ENCODE peak calls at places on chromosomes 7 and 10, in nine cellular contexts. Z, O, Q, C, R, K, F, J and M are unnamed samples.

GRCh38 chr7:38409524-38409923 is 136.1 kb upstream of the TARP start:
- DNase-seq in Z (no peak), O (no peak), Q (no peak), C (no peak), R (no peak), K (no peak), F (no peak), J (no peak), M (no peak)

GRCh38 chr7:77393261-77393660 is 22.9 kb downstream of the GSAP start:
- DNase-seq in Z (no peak), O (peak; percentile 14), Q (no peak), C (no peak), R (no peak), K (no peak), F (peak; percentile 75), J (no peak), M (no peak)

GRCh38 chr7:264541-265191 is 25.3 kb upstream of the FOXL3 start:
- DNase-seq in Z (no peak), O (no peak), Q (no peak), C (no peak), R (peak; percentile 31), K (no peak), F (peak; percentile 37), J (no peak), M (no peak)

GRCh38 chr7:128201067-128201689 is 39.9 kb upstream of the LEP start:
- DNase-seq in Z (no peak), O (no peak), Q (peak; percentile 85), C (no peak), R (no peak), K (peak; percentile 45), F (no peak), J (no peak), M (no peak)

GRCh38 chr10:27373566-27374160 is 130.4 kb upstream of the RAB18 start:
- DNase-seq in Z (no peak), O (no peak), Q (no peak), C (no peak), R (no peak), K (no peak), F (no peak), J (no peak), M (no peak)

GRCh38 chr10:97393034-97393573 is 8.0 kb downstream of the RRP12 start:
- DNase-seq in Z (no peak), O (no peak), Q (no peak), C (no peak), R (no peak), K (no peak), F (no peak), J (no peak), M (no peak)

GRCh38 chr7:75892634-75893272 is 13.9 kb downstream of the RHBDD2 start:
- DNase-seq in Z (no peak), O (no peak), Q (no peak), C (no peak), R (no peak), K (no peak), F (peak; percentile 73), J (no peak), M (no peak)

GRCh38 chr7:131664570-131664969 is 108.1 kb upstream of the PODXL start:
- DNase-seq in Z (no peak), O (no peak), Q (no peak), C (no peak), R (no peak), K (no peak), F (no peak), J (no peak), M (no peak)

GRCh38 chr10:32731527-32731926 is 226.5 kb downstream of the ITGB1 start:
- DNase-seq in Z (no peak), O (no peak), Q (no peak), C (no peak), R (no peak), K (no peak), F (peak; percentile 5), J (no peak), M (no peak)

GRCh38 chr10:71383972-71384687 is 12.6 kb upstream of the CDH23 start:
- DNase-seq in Z (peak; percentile 74), O (peak; percentile 74), Q (peak; percentile 93), C (peak; percentile 67), R (peak; percentile 34), K (peak; percentile 88), F (peak; percentile 31), J (peak; percentile 80), M (peak; percentile 63)

GRCh38 chr10:112369495-112370423 is 4.2 kb upstream of the ACSL5 start:
- DNase-seq in Z (no peak), O (no peak), Q (no peak), C (no peak), R (no peak), K (no peak), F (no peak), J (peak; percentile 11), M (no peak)

GRCh38 chr7:117008849-117009531 is 55.7 kb downstream of the ST7 start:
- DNase-seq in Z (no peak), O (peak; percentile 79), Q (no peak), C (no peak), R (no peak), K (no peak), F (peak; percentile 92), J (no peak), M (peak; percentile 14)

GRCh38 chr10:116671274-116671926 is 50.6 kb downstream of the PNLIPRP2 start:
- DNase-seq in Z (no peak), O (no peak), Q (no peak), C (no peak), R (peak; percentile 34), K (no peak), F (no peak), J (no peak), M (no peak)

GRCh38 chr10:774661-775244 is 85.3 kb upstream of the DIP2C start:
- DNase-seq in Z (no peak), O (no peak), Q (peak; percentile 5), C (no peak), R (no peak), K (no peak), F (no peak), J (no peak), M (no peak)

GRCh38 chr10:52312999-52313349 is 1.1 kb upstream of the DKK1 start:
- DNase-seq in Z (no peak), O (no peak), Q (no peak), C (no peak), R (no peak), K (no peak), F (peak; percentile 41), J (no peak), M (no peak)

GRCh38 chr10:23035569-23035968 is 59.8 kb upstream of the MSRB2 start:
- DNase-seq in Z (no peak), O (no peak), Q (peak; percentile 36), C (no peak), R (no peak), K (peak; percentile 23), F (no peak), J (no peak), M (no peak)

GRCh38 chr7:93890041-93890463 is 501 bp downstream of the TFPI2 start:
- DNase-seq in Z (no peak), O (no peak), Q (peak; percentile 68), C (no peak), R (peak; percentile 40), K (peak; percentile 36), F (peak; percentile 15), J (no peak), M (no peak)

GRCh38 chr7:39624202-39624807 is 933 bp downstream of the RALA start:
- DNase-seq in Z (no peak), O (no peak), Q (no peak), C (no peak), R (peak; percentile 27), K (no peak), F (peak; percentile 48), J (no peak), M (no peak)

GRCh38 chr10:28938745-28939144 is 261.4 kb downstream of the BAMBI start:
- DNase-seq in Z (no peak), O (no peak), Q (no peak), C (no peak), R (peak; percentile 21), K (no peak), F (peak; percentile 61), J (no peak), M (no peak)

GRCh38 chr7:44108768-44109750 is 4.9 kb downstream of the AEBP1 start:
- DNase-seq in Z (no peak), O (no peak), Q (no peak), C (no peak), R (no peak), K (no peak), F (no peak), J (peak; percentile 33), M (no peak)

GRCh38 chr7:1710936-1711335 is 40.9 kb downstream of the ELFN1 start:
- DNase-seq in Z (no peak), O (no peak), Q (no peak), C (peak; percentile 3), R (no peak), K (no peak), F (no peak), J (peak; percentile 8), M (no peak)

GRCh38 chr7:88101769-88102168 is 118.1 kb downstream of the SRI start:
- DNase-seq in Z (no peak), O (no peak), Q (no peak), C (no peak), R (no peak), K (no peak), F (no peak), J (no peak), M (no peak)

GRCh38 chr7:87517136-87517805 is 41.8 kb upstream of the ABCB4 start:
- DNase-seq in Z (no peak), O (no peak), Q (no peak), C (no peak), R (no peak), K (no peak), F (peak; percentile 35), J (no peak), M (no peak)

GRCh38 chr10:94129393-94130130 is 135.8 kb downstream of the PLCE1 start:
- DNase-seq in Z (no peak), O (no peak), Q (no peak), C (no peak), R (no peak), K (no peak), F (peak; percentile 74), J (no peak), M (no peak)

GRCh38 chr7:41733063-41733398 is 30.1 kb upstream of the INHBA start:
- DNase-seq in Z (no peak), O (no peak), Q (no peak), C (no peak), R (no peak), K (no peak), F (peak; percentile 67), J (no peak), M (no peak)

GRCh38 chr10:31765546-31765945 is 163.1 kb downstream of the ARHGAP12 start:
- DNase-seq in Z (no peak), O (no peak), Q (no peak), C (no peak), R (no peak), K (no peak), F (no peak), J (no peak), M (no peak)

GRCh38 chr7:157493017-157493416 is 156.2 kb downstream of the DNAJB6 start:
- DNase-seq in Z (no peak), O (no peak), Q (no peak), C (no peak), R (no peak), K (no peak), F (no peak), J (no peak), M (no peak)

GRCh38 chr7:39688611-39689485 is 65.5 kb downstream of the RALA start:
- DNase-seq in Z (no peak), O (no peak), Q (no peak), C (no peak), R (no peak), K (no peak), F (peak; percentile 62), J (no peak), M (no peak)

GRCh38 chr7:7527047-7527446 is 8.6 kb downstream of the COL28A1 start:
- DNase-seq in Z (no peak), O (no peak), Q (no peak), C (no peak), R (no peak), K (no peak), F (no peak), J (no peak), M (no peak)

GRCh38 chr7:30503273-30504212 is 1.1 kb downstream of the GGCT start:
- DNase-seq in Z (no peak), O (no peak), Q (no peak), C (no peak), R (peak; percentile 25), K (no peak), F (no peak), J (no peak), M (no peak)

GRCh38 chr10:113920819-113921345 is 66.4 kb downstream of the NHLRC2 start:
- DNase-seq in Z (no peak), O (no peak), Q (no peak), C (no peak), R (no peak), K (no peak), F (no peak), J (no peak), M (no peak)